ENCODE peak calls at places on chromosomes 1 and 21, in seven cellular contexts. K is IMR-90; S is psoas muscle; I is testis; O is CD4-positive, alpha-beta memory T cell; F is heart right ventricle; H is naive thymus-derived CD4-positive, alpha-beta T cell. Z is an unnamed sample. For H3K27me3, the result is how much of the 10 kb centered on the place peaks cover.

GRCh38 chr1:161718559-161719324 is 2.6 kb upstream of the FCRLB start:
- DNase-seq in K (no peak), S (no peak), I (no peak), O (no peak), F (no peak), H (no peak), Z (no peak)

GRCh38 chr1:116986531-116987255 is 14.9 kb upstream of the CD101 start:
- DNase-seq in K (no peak), S (no peak), I (no peak), O (peak), F (no peak), H (no peak), Z (no peak)

GRCh38 chr1:162632234-162632666 is at the start of gene DDR2:
- DNase-seq in K (peak), S (peak), I (peak), O (no peak), F (peak), H (no peak), Z (no peak)

GRCh38 chr1:88873737-88874374 is 17.5 kb downstream of the GTF2B start:
- DNase-seq in K (peak), S (no peak), I (no peak), O (no peak), F (no peak), H (no peak), Z (no peak)

GRCh38 chr1:99849413-99849743 is 783 bp upstream of the AGL start:
- DNase-seq in K (no peak), S (no peak), I (peak), O (peak), F (peak), H (no peak), Z (no peak)

GRCh38 chr1:91501527-91501859 is 842 bp downstream of the CDC7 start:
- DNase-seq in K (peak), S (no peak), I (peak), O (no peak), F (no peak), H (no peak), Z (no peak)

GRCh38 chr1:155086856-155087535 is 8.4 kb downstream of the EFNA3 start:
- DNase-seq in K (no peak), S (no peak), I (no peak), O (no peak), F (no peak), H (no peak), Z (no peak)

GRCh38 chr1:178706467-178706866 is 18.6 kb upstream of the RALGPS2 start:
- DNase-seq in K (peak), S (peak), I (peak), O (no peak), F (no peak), H (no peak), Z (no peak)

GRCh38 chr1:145425436-145426029 is at the start of gene NBPF20:
- DNase-seq in K (peak), S (peak), I (peak), O (peak), F (peak), H (peak), Z (no peak)

GRCh38 chr1:115129071-115129640 is 39.9 kb upstream of the TSPAN2 start:
- DNase-seq in K (no peak), S (no peak), I (no peak), O (no peak), F (no peak), H (no peak), Z (no peak)

GRCh38 chr21:32914424-32915070 is 111.2 kb upstream of the OLIG2 start:
- DNase-seq in K (no peak), S (no peak), I (no peak), O (peak), F (no peak), H (no peak), Z (no peak)

DNA sequence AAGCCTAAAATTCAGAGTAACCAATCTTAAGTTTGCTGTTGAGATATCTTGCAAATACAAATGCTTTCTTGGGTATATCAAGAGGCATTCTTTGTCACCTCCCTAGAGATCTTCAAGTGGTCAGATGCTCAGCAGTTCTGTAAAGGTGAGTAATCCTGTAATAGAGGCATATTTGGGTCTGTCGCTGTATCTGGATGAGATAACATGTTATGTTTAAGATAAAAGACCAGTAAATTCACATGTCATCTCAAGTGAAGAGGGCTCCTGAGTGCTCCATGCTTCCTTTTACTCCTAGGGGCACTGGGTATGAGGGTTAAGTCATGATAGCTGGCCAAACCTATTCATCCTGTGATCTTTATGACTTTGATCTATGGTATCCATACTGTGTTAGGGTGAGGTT is 7.5 kb downstream of the CR2 start:
- DNase-seq in K (no peak), S (no peak), I (no peak), O (no peak), F (no peak), H (no peak), Z (no peak)
- H3K27me3 ChIP-seq in K (under half), S (under half), I (under half), O (under half), F (under half), H (under half), Z (under half)

GRCh38 chr1:157135070-157135469 is 3.1 kb downstream of the ETV3 start:
- DNase-seq in K (no peak), S (no peak), I (no peak), O (no peak), F (no peak), H (no peak), Z (no peak)
- H3K27ac ChIP-seq in K (no peak), S (no peak), I (no peak), O (peak), F (no peak), H (no peak), Z (no peak)

DNA sequence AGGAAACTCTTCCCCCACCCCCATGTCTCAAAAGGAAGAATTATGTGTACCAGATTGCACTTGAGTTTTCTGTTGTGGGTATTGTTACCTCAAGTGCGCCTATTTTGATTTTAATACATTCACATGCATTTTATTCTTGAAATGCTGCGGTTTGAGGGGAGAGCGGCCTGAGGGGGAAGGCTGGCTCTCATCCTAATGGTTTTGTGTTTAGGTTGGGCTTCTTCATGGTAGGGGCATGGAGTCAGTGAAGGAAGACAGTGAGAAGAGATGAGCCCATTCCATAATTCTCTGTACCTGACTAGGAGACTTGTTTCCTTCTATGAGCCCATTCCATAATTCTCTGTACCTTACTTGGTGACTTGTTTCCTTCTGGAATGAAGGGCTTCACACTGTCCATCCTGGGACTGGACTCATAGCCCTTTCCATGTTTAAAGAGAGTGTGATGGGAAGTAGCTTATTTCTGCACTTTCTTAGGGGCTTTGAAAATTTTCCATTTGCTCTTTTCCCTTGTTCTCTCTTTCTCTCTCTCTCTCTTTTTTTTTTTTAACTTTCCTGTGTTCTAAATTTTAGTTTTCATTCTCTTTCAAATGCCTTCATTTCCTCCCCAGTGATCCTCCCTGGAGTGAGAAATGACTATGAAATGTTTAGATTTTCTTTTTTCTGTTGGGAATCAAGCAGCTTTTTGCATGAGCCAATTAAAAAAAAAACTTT is 1.9 kb downstream of the AK4 start:
- DNase-seq in K (no peak), S (no peak), I (no peak), O (no peak), F (no peak), H (no peak), Z (no peak)
- H3K27me3 ChIP-seq in K (under half), S (under half), I (under half), O (under half), F (under half), H (under half), Z (under half)

GRCh38 chr1:234529095-234529494 is 50.1 kb upstream of the TARBP1 start:
- DNase-seq in K (no peak), S (no peak), I (no peak), O (no peak), F (no peak), H (no peak), Z (no peak)
- H3K27ac ChIP-seq in K (no peak), S (peak), I (peak), O (no peak), F (peak), H (no peak), Z (peak)

GRCh38 chr1:34478460-34479076 is 276.3 kb upstream of the GJB5 start:
- DNase-seq in K (no peak), S (no peak), I (no peak), O (no peak), F (no peak), H (no peak), Z (no peak)

GRCh38 chr1:34470406-34470805 is 284.4 kb upstream of the GJB5 start:
- DNase-seq in K (no peak), S (no peak), I (no peak), O (no peak), F (no peak), H (no peak), Z (no peak)

GRCh38 chr1:34476371-34476770 is 278.5 kb upstream of the GJB5 start:
- DNase-seq in K (no peak), S (no peak), I (no peak), O (no peak), F (no peak), H (no peak), Z (no peak)

GRCh38 chr1:34477632-34478141 is 277.2 kb upstream of the GJB5 start:
- DNase-seq in K (no peak), S (no peak), I (no peak), O (no peak), F (no peak), H (no peak), Z (no peak)

DNA sequence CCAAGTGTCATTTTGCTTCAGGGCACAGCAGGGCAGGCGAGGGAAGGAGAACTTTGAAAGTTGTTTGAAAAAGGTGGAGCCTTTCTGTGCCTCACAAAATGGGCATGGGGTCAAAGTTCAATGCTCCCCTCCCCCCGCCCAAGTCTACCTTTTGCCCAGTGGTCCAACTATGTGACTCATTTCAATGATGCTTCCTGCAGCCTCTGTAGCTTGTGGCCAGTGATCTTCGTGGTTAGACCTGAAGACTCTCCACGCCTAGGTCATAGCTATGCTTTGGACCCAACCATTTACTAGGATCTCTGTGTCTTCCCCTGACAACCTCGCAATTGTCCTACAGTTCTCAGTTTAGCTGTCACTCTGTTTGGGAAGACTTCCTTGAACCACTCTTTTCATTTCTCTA is 280.3 kb upstream of the GJB5 start:
- DNase-seq in K (no peak), S (no peak), I (no peak), O (no peak), F (no peak), H (no peak), Z (no peak)
- H3K27me3 ChIP-seq in K (under half), S (under half), I (under half), O (under half), F (half or more), H (under half), Z (under half)

DNA sequence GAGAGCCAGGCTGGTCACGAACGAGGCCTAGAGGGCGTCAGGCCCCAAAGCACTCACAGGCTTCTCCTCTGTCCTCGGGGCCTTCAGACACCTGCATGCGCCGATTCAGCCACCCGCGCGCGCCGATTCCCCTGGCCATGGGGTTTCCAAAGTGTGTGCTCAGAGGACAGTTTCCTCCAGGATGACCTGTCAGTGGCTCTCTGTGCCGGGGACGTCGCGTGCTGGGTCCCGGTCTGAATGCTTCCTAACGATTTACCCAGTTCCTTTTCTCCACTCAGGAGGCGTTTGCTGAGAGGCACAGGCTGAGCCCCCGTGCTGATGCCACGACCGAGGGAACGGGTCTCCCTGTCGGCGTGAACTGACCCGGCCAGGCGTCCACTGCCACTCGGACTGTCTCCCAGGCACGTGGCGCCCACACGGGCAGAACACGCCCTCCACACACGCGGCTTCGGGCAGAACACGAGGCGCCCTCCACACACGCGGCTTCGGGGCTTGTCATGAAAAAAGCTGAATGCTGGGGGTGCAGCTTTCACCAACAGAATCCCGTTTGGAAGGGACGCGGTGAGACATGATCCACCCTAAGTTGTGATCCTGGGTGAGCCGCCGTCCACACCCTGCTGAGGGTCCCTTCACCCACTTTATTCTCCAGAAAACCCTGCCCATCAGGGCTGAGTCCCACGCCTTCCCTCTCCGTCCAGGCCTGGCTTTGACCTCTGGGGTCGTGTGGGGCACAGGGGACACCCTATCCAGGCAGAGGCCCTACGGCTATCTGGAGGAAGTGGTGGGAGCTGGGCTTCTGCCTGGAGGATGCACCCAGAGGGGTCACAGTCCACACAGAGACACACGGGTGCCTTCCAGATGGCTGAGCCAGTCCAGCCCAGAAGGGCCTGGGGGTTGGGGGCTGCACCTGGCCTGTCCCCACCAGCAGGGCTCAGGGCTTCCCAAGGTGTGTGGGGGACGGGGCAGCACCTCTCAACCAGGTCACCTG is 56.1 kb downstream of the COL6A1 start:
- DNase-seq in K (no peak), S (no peak), I (no peak), O (no peak), F (no peak), H (no peak), Z (no peak)
- H3K27ac ChIP-seq in K (no peak), S (peak), I (no peak), O (no peak), F (peak), H (no peak), Z (peak)

DNA sequence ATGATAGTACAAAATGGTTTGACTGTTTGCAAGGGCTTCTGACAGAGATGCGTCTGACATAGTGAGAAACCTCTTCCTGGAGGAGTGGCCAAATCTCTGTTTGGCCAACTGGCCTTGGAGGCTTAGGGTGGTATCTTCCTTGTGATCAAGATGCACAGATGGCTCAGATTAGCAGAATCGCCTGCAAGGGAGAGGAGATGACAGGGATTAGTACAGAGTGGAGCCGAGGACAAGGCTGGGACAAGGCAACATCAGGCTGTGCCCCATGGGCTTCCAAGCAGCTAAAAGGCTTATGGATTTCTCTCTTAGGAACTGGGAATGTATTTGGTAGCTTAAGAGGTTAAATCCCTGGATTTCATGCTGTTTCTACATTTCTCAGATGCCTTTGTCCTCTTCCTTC is 379.1 kb downstream of the SIPA1L2 start:
- DNase-seq in K (no peak), S (no peak), I (no peak), O (no peak), F (no peak), H (no peak), Z (no peak)
- H3K27me3 ChIP-seq in K (under half), S (under half), I (under half), O (under half), F (under half), H (under half), Z (under half)